ENCODE peak calls at places on chromosomes 4 and X, in eight cellular contexts. P is NCI-H524 treated with DMSO at 0.1 percent for 48 hours, E is iris pigment epithelial cell, T is Calu3, H is mesenchymal stem cell, G is HFF-Myc, A is MV-4-11, R is HS-5. J is an unnamed sample.

GRCh38 chr4:56731857-56732256 is 50.8 kb upstream of the HOPX start:
- DNase-seq in P (peak; percentile 57), E (no peak), T (no peak), H (no peak), G (no peak), A (peak; percentile 24), R (no peak), J (no peak)

GRCh38 chrX:38220936-38221386 is 290 bp upstream of the SRPX start:
- DNase-seq in P (no peak), E (no peak), T (no peak), H (peak; percentile 68), G (no peak), A (no peak), R (no peak), J (no peak)

GRCh38 chrX:140767646-140768045 is 58.1 kb downstream of the LINC00632 start:
- DNase-seq in P (no peak), E (peak; percentile 6), T (no peak), H (peak; percentile 13), G (no peak), A (no peak), R (no peak), J (peak; percentile 27)

GRCh38 chr4:143185253-143186107 is 763 bp downstream of the USP38 start:
- DNase-seq in P (no peak), E (peak; percentile 32), T (peak; percentile 16), H (peak; percentile 35), G (no peak), A (no peak), R (no peak), J (peak; percentile 23)

GRCh38 chrX:64894454-64895038 is 81.7 kb downstream of the ZC4H2 start:
- DNase-seq in P (peak; percentile 7), E (peak; percentile 8), T (no peak), H (peak; percentile 0), G (no peak), A (no peak), R (no peak), J (no peak)

GRCh38 chr4:109462297-109462696 is 28.7 kb downstream of the SEC24B start:
- DNase-seq in P (no peak), E (peak; percentile 33), T (no peak), H (no peak), G (no peak), A (peak; percentile 32), R (no peak), J (no peak)

GRCh38 chrX:154539077-154539476 is 7.6 kb downstream of the G6PD start:
- DNase-seq in P (no peak), E (no peak), T (no peak), H (no peak), G (no peak), A (no peak), R (no peak), J (no peak)

GRCh38 chr4:133146574-133147198 is 2.4 kb upstream of the PCDH10 start:
- DNase-seq in P (no peak), E (peak; percentile 64), T (peak; percentile 16), H (peak; percentile 77), G (no peak), A (no peak), R (peak; percentile 33), J (peak; percentile 40)

GRCh38 chrX:137313627-137314026 is 252.3 kb upstream of the ZIC3 start:
- DNase-seq in P (no peak), E (no peak), T (no peak), H (no peak), G (no peak), A (no peak), R (no peak), J (no peak)

GRCh38 chrX:1537031-1537715 is at the start of gene P2RY8:
- DNase-seq in P (no peak), E (peak; percentile 16), T (peak; percentile 60), H (no peak), G (peak; percentile 11), A (peak; percentile 95), R (no peak), J (peak; percentile 32)

GRCh38 chr4:151260526-151260925 is 16.4 kb upstream of the PRSS48 start:
- DNase-seq in P (no peak), E (no peak), T (no peak), H (no peak), G (no peak), A (no peak), R (no peak), J (no peak)

GRCh38 chr4:87274327-87274726 is 48.4 kb downstream of the HSD17B13 start:
- DNase-seq in P (no peak), E (no peak), T (no peak), H (no peak), G (no peak), A (no peak), R (no peak), J (no peak)